ENCODE peak calls at places on chromosome 21, in seven cellular contexts. L, D, C, U, F, G and E are unnamed samples.
A peak's percentile ranks its signal among the peaks of the same experiment; 100 is the strongest.

GRCh38 chr21:30329203-30329868 is 8.2 kb downstream of the KRTAP27-1 start:
- DNase-seq in L (no peak), D (no peak), C (no peak), U (no peak), F (peak; percentile 83), G (no peak), E (no peak)

GRCh38 chr21:15688809-15689208 is 41.0 kb upstream of the USP25 start:
- DNase-seq in L (no peak), D (no peak), C (no peak), U (no peak), F (peak; percentile 63), G (no peak), E (peak; percentile 53)

GRCh38 chr21:29376556-29376955 is 77.8 kb downstream of the BACH1 start:
- DNase-seq in L (no peak), D (peak; percentile 7), C (peak; percentile 52), U (peak; percentile 42), F (no peak), G (no peak), E (no peak)

GRCh38 chr21:36902331-36902730 is 64.1 kb downstream of the HLCS start:
- DNase-seq in L (no peak), D (no peak), C (no peak), U (no peak), F (no peak), G (no peak), E (no peak)

GRCh38 chr21:20814090-20814489 is 184.1 kb upstream of the NCAM2 start:
- DNase-seq in L (no peak), D (no peak), C (no peak), U (no peak), F (no peak), G (no peak), E (no peak)

GRCh38 chr21:37710555-37711293 is 205.5 kb downstream of the KCNJ6 start:
- DNase-seq in L (no peak), D (no peak), C (no peak), U (no peak), F (no peak), G (no peak), E (no peak)

GRCh38 chr21:30340714-30341573 is 3.5 kb upstream of the KRTAP27-1 start:
- DNase-seq in L (no peak), D (no peak), C (peak; percentile 21), U (peak; percentile 29), F (peak; percentile 45), G (no peak), E (no peak)

GRCh38 chr21:37658994-37659458 is 257.2 kb downstream of the KCNJ6 start:
- DNase-seq in L (no peak), D (no peak), C (no peak), U (peak; percentile 79), F (peak; percentile 87), G (no peak), E (peak; percentile 76)

GRCh38 chr21:26522704-26523103 is 50.4 kb downstream of the CYYR1 start:
- DNase-seq in L (no peak), D (no peak), C (no peak), U (no peak), F (no peak), G (no peak), E (no peak)

GRCh38 chr21:21101911-21102310 is 103.7 kb downstream of the NCAM2 start:
- DNase-seq in L (no peak), D (peak; percentile 78), C (no peak), U (no peak), F (no peak), G (no peak), E (peak; percentile 71)

GRCh38 chr21:16323586-16323985 is 593.8 kb downstream of the USP25 start:
- DNase-seq in L (no peak), D (no peak), C (no peak), U (no peak), F (no peak), G (no peak), E (peak; percentile 35)

GRCh38 chr21:17492415-17493168 is 20.3 kb upstream of the CXADR start:
- DNase-seq in L (no peak), D (no peak), C (no peak), U (no peak), F (peak; percentile 85), G (no peak), E (peak; percentile 83)

GRCh38 chr21:28336299-28336698 is 656.4 kb downstream of the LTN1 start:
- DNase-seq in L (no peak), D (peak; percentile 21), C (no peak), U (peak; percentile 11), F (peak; percentile 29), G (no peak), E (peak; percentile 62)

GRCh38 chr21:15976807-15977206 is 247.0 kb downstream of the USP25 start:
- DNase-seq in L (no peak), D (no peak), C (no peak), U (peak; percentile 1), F (no peak), G (no peak), E (no peak)

GRCh38 chr21:17441370-17441769 is 71.5 kb upstream of the CXADR start:
- DNase-seq in L (peak; percentile 80), D (peak; percentile 57), C (no peak), U (peak; percentile 34), F (peak; percentile 80), G (no peak), E (peak; percentile 11)

GRCh38 chr21:16473965-16474364 is 744.2 kb downstream of the USP25 start:
- DNase-seq in L (no peak), D (no peak), C (no peak), U (no peak), F (no peak), G (no peak), E (peak; percentile 86)

GRCh38 chr21:31194510-31195293 is 149.4 kb downstream of the TIAM1 start:
- DNase-seq in L (no peak), D (no peak), C (no peak), U (no peak), F (no peak), G (no peak), E (no peak)

GRCh38 chr21:37230632-37231246 is 36.4 kb downstream of the VPS26C start:
- DNase-seq in L (no peak), D (no peak), C (no peak), U (no peak), F (no peak), G (no peak), E (no peak)

GRCh38 chr21:29130234-29130993 is at the start of gene MAP3K7CL:
- DNase-seq in L (peak; percentile 82), D (no peak), C (no peak), U (no peak), F (peak; percentile 94), G (peak; percentile 48), E (peak; percentile 100)

GRCh38 chr21:31283025-31283424 is 61.0 kb downstream of the TIAM1 start:
- DNase-seq in L (no peak), D (no peak), C (peak; percentile 31), U (no peak), F (no peak), G (no peak), E (peak; percentile 8)

GRCh38 chr21:42939581-42940413 is 14.4 kb upstream of the ERVH48-1 start:
- DNase-seq in L (peak; percentile 91), D (peak; percentile 85), C (no peak), U (peak; percentile 76), F (peak; percentile 97), G (peak; percentile 48), E (peak; percentile 94)

GRCh38 chr21:15243356-15243755 is 178.6 kb upstream of the NRIP1 start:
- DNase-seq in L (no peak), D (no peak), C (no peak), U (no peak), F (no peak), G (no peak), E (no peak)

GRCh38 chr21:45472445-45473365 is 67.7 kb downstream of the COL18A1 start:
- DNase-seq in L (no peak), D (peak; percentile 28), C (no peak), U (no peak), F (no peak), G (no peak), E (no peak)
- H3K27ac ChIP-seq in L (peak overlapping the region; percentile 86), D (peak overlapping the region; percentile 60), C (no peak overlapping the region), U (peak overlapping the region; percentile 95), F (no peak overlapping the region), G (peak overlapping the region; percentile 84), E (no peak overlapping the region)

GRCh38 chr21:41581592-41582228 is 73.8 kb upstream of the TMPRSS2 start:
- DNase-seq in L (no peak), D (no peak), C (no peak), U (no peak), F (no peak), G (no peak), E (no peak)

GRCh38 chr21:41578083-41578482 is 70.1 kb upstream of the TMPRSS2 start:
- DNase-seq in L (no peak), D (no peak), C (no peak), U (no peak), F (no peak), G (no peak), E (no peak)

GRCh38 chr21:41580758-41581554 is 73.0 kb upstream of the TMPRSS2 start:
- DNase-seq in L (no peak), D (no peak), C (no peak), U (no peak), F (peak; percentile 87), G (no peak), E (no peak)

GRCh38 chr21:41578708-41579107 is 70.8 kb upstream of the TMPRSS2 start:
- DNase-seq in L (no peak), D (no peak), C (no peak), U (no peak), F (no peak), G (no peak), E (no peak)

GRCh38 chr21:41579692-41580091 is 71.7 kb upstream of the TMPRSS2 start:
- DNase-seq in L (no peak), D (no peak), C (no peak), U (no peak), F (no peak), G (no peak), E (no peak)
- H3K27ac ChIP-seq in L (no peak overlapping the region), D (no peak overlapping the region), C (no peak overlapping the region), U (no peak overlapping the region), F (no peak overlapping the region), G (no peak overlapping the region), E (no peak overlapping the region)

GRCh38 chr21:38802050-38803026 is 3.4 kb upstream of the ETS2 start:
- DNase-seq in L (no peak), D (no peak), C (no peak), U (peak; percentile 94), F (no peak), G (no peak), E (no peak)

GRCh38 chr21:38805282-38806152 is at the start of gene ETS2:
- DNase-seq in L (peak; percentile 93), D (peak; percentile 60), C (peak; percentile 70), U (peak; percentile 93), F (peak; percentile 92), G (peak; percentile 90), E (peak; percentile 88)

GRCh38 chr21:38804617-38805281 is 980 bp upstream of the ETS2 start:
- DNase-seq in L (peak; percentile 86), D (peak; percentile 47), C (peak; percentile 18), U (peak; percentile 69), F (no peak), G (peak; percentile 79), E (peak; percentile 58)

GRCh38 chr21:38803075-38803474 is 2.7 kb upstream of the ETS2 start:
- DNase-seq in L (no peak), D (no peak), C (no peak), U (no peak), F (no peak), G (no peak), E (no peak)

GRCh38 chr21:38804030-38804616 is 1.6 kb upstream of the ETS2 start:
- DNase-seq in L (no peak), D (no peak), C (no peak), U (no peak), F (no peak), G (no peak), E (peak; percentile 32)
- H3K27ac ChIP-seq in L (no peak overlapping the region), D (no peak overlapping the region), C (no peak overlapping the region), U (peak overlapping the region; percentile 99), F (peak overlapping the region; percentile 90), G (no peak overlapping the region), E (peak overlapping the region; percentile 76)

GRCh38 chr21:46605759-46606426 is 1.0 kb upstream of the S100B start:
- DNase-seq in L (peak; percentile 55), D (peak; percentile 55), C (peak; percentile 62), U (no peak), F (no peak), G (peak; percentile 37), E (no peak)
- H3K27ac ChIP-seq in L (peak overlapping the region; percentile 53), D (peak overlapping the region; percentile 98), C (no peak overlapping the region), U (no peak overlapping the region), F (no peak overlapping the region), G (peak overlapping the region; percentile 53), E (no peak overlapping the region)